ENCODE peak calls at places on chromosomes 7 and 10, in eight cellular contexts. D is effector memory CD8-positive, alpha-beta T cell; K is T-cell; O is glutamatergic neuron; E is D341Med; C is activated CD4-positive, alpha-beta T cell treated with anti-CD3 and anti-CD28 coated beads, Interleukin-2, amount 50 U/mL, for 24 hours; V is prostate gland; Y is activated naive CD8-positive, alpha-beta T cell treated with anti-CD3 and anti-CD28 coated beads, Interleukin-2, amount 50 U/mL, for 24 hours. Z is an unnamed sample.

GRCh38 chr10:26367771-26368170 is 70.4 kb upstream of the APBB1IP start:
- DNase-seq in D (no peak), K (no peak), O (no peak), E (no peak), C (no peak), V (no peak), Y (peak; percentile 52), Z (peak; percentile 10)

GRCh38 chr7:139630643-139631519 is 107.4 kb downstream of the CLEC2L start:
- DNase-seq in D (no peak), K (no peak), O (no peak), E (no peak), C (no peak), V (no peak), Y (no peak), Z (no peak)

GRCh38 chr10:25661632-25662031 is 272.4 kb upstream of the MYO3A start:
- DNase-seq in D (no peak), K (no peak), O (no peak), E (no peak), C (no peak), V (no peak), Y (no peak), Z (no peak)

GRCh38 chr10:124728830-124729661 is 15.1 kb downstream of the FAM53B start:
- DNase-seq in D (no peak), K (no peak), O (no peak), E (no peak), C (no peak), V (no peak), Y (peak; percentile 19), Z (peak; percentile 29)

GRCh38 chr7:37698271-37698670 is 14.7 kb downstream of the GPR141 start:
- DNase-seq in D (no peak), K (no peak), O (no peak), E (no peak), C (no peak), V (no peak), Y (no peak), Z (no peak)

GRCh38 chr10:86440874-86441838 is 74.6 kb upstream of the GRID1 start:
- DNase-seq in D (no peak), K (no peak), O (no peak), E (peak; percentile 25), C (no peak), V (no peak), Y (no peak), Z (no peak)

GRCh38 chr10:80158598-80159127 is 26.1 kb downstream of the PLAC9 start:
- DNase-seq in D (no peak), K (no peak), O (no peak), E (no peak), C (no peak), V (peak; percentile 79), Y (no peak), Z (no peak)

GRCh38 chr10:124728071-124728829 is 15.9 kb downstream of the FAM53B start:
- DNase-seq in D (no peak), K (no peak), O (no peak), E (no peak), C (no peak), V (no peak), Y (no peak), Z (peak; percentile 49)

GRCh38 chr7:100015232-100016208 is at the start of gene ZKSCAN1:
- DNase-seq in D (peak; percentile 73), K (peak; percentile 81), O (peak; percentile 86), E (peak; percentile 96), C (peak; percentile 70), V (peak; percentile 86), Y (peak; percentile 85), Z (peak; percentile 85)

GRCh38 chr10:101014230-101014884 is 14.7 kb downstream of the LZTS2 start:
- DNase-seq in D (peak; percentile 79), K (peak; percentile 41), O (peak; percentile 93), E (peak; percentile 72), C (peak; percentile 48), V (peak; percentile 73), Y (peak; percentile 88), Z (peak; percentile 66)

GRCh38 chr10:89086801-89087513 is 96.4 kb downstream of the FAS start:
- DNase-seq in D (no peak), K (no peak), O (peak; percentile 59), E (no peak), C (no peak), V (no peak), Y (peak; percentile 17), Z (no peak)

GRCh38 chr7:157831143-157831900 is 494.5 kb downstream of the DNAJB6 start:
- DNase-seq in D (no peak), K (no peak), O (no peak), E (no peak), C (no peak), V (no peak), Y (no peak), Z (no peak)

GRCh38 chr7:98102170-98102569 is 4.5 kb upstream of the LMTK2 start:
- DNase-seq in D (no peak), K (no peak), O (no peak), E (no peak), C (no peak), V (no peak), Y (no peak), Z (no peak)

GRCh38 chr7:75638607-75639070 is 100.1 kb downstream of the HIP1 start:
- DNase-seq in D (no peak), K (no peak), O (peak; percentile 74), E (peak; percentile 83), C (no peak), V (peak; percentile 42), Y (no peak), Z (no peak)

GRCh38 chr7:81886211-81886764 is 116.4 kb upstream of the HGF start:
- DNase-seq in D (no peak), K (no peak), O (no peak), E (no peak), C (no peak), V (no peak), Y (no peak), Z (no peak)

GRCh38 chr7:109963741-109964140 is 1127.2 kb upstream of the LRRN3 start:
- DNase-seq in D (no peak), K (no peak), O (no peak), E (no peak), C (no peak), V (no peak), Y (no peak), Z (no peak)

GRCh38 chr10:49242604-49243003 is 54.4 kb upstream of the TMEM273 start:
- DNase-seq in D (no peak), K (no peak), O (no peak), E (no peak), C (no peak), V (no peak), Y (no peak), Z (no peak)

GRCh38 chr7:94414481-94414880 is 19.8 kb downstream of the COL1A2 start:
- DNase-seq in D (no peak), K (no peak), O (no peak), E (no peak), C (no peak), V (no peak), Y (no peak), Z (no peak)

GRCh38 chr7:27992092-27992491 is 188.5 kb downstream of the JAZF1 start:
- DNase-seq in D (no peak), K (no peak), O (no peak), E (no peak), C (no peak), V (no peak), Y (no peak), Z (no peak)

GRCh38 chr7:35878356-35878755 is 77.5 kb downstream of the SEPTIN7 start:
- DNase-seq in D (no peak), K (no peak), O (no peak), E (no peak), C (no peak), V (no peak), Y (no peak), Z (no peak)

GRCh38 chr7:27364344-27364758 is 121.7 kb downstream of the EVX1 start:
- DNase-seq in D (no peak), K (no peak), O (no peak), E (no peak), C (no peak), V (peak; percentile 12), Y (no peak), Z (no peak)

GRCh38 chr10:123599366-123599849 is 66.7 kb upstream of the GPR26 start:
- DNase-seq in D (no peak), K (no peak), O (peak; percentile 53), E (no peak), C (no peak), V (no peak), Y (no peak), Z (no peak)

GRCh38 chr7:140674356-140674800 is 1.6 kb downstream of the ADCK2 start:
- DNase-seq in D (no peak), K (no peak), O (no peak), E (no peak), C (no peak), V (no peak), Y (no peak), Z (no peak)

GRCh38 chr7:80833289-80834104 is 85.4 kb downstream of the SEMA3C start:
- DNase-seq in D (no peak), K (no peak), O (no peak), E (no peak), C (no peak), V (no peak), Y (no peak), Z (no peak)

GRCh38 chr7:111098011-111098925 is 7.3 kb downstream of the LRRN3 start:
- DNase-seq in D (peak; percentile 29), K (peak; percentile 45), O (peak; percentile 45), E (peak; percentile 37), C (no peak), V (no peak), Y (peak; percentile 55), Z (peak; percentile 46)

GRCh38 chr10:52423369-52423768 is 109.3 kb downstream of the DKK1 start:
- DNase-seq in D (no peak), K (no peak), O (no peak), E (peak; percentile 34), C (no peak), V (no peak), Y (no peak), Z (no peak)

GRCh38 chr10:83075395-83076072 is 1063.8 kb upstream of the GHITM start:
- DNase-seq in D (no peak), K (no peak), O (no peak), E (no peak), C (no peak), V (no peak), Y (no peak), Z (no peak)

GRCh38 chr7:150966002-150966401 is 12.1 kb downstream of the KCNH2 start:
- DNase-seq in D (no peak), K (no peak), O (peak; percentile 40), E (no peak), C (no peak), V (no peak), Y (no peak), Z (no peak)

GRCh38 chr7:90455163-90456030 is 14.0 kb upstream of the PTTG1IP2 start:
- DNase-seq in D (peak; percentile 8), K (no peak), O (no peak), E (peak; percentile 54), C (no peak), V (peak; percentile 24), Y (no peak), Z (peak; percentile 44)

GRCh38 chr10:79260803-79261740 is 86.2 kb upstream of the PPIF start:
- DNase-seq in D (no peak), K (no peak), O (peak; percentile 86), E (peak; percentile 52), C (no peak), V (peak; percentile 39), Y (no peak), Z (no peak)

GRCh38 chr7:29642494-29643155 is 79.0 kb downstream of the PRR15 start:
- DNase-seq in D (no peak), K (no peak), O (no peak), E (no peak), C (no peak), V (no peak), Y (no peak), Z (no peak)

GRCh38 chr10:128337860-128338378 is 211.7 kb upstream of the MKI67 start:
- DNase-seq in D (no peak), K (no peak), O (no peak), E (no peak), C (no peak), V (peak; percentile 68), Y (no peak), Z (no peak)

GRCh38 chr10:131912620-131913019 is 11.8 kb downstream of the PPP2R2D start:
- DNase-seq in D (no peak), K (no peak), O (no peak), E (no peak), C (no peak), V (no peak), Y (no peak), Z (no peak)

GRCh38 chr10:61785410-61786105 is 115.9 kb upstream of the ARID5B start:
- DNase-seq in D (no peak), K (no peak), O (no peak), E (no peak), C (no peak), V (no peak), Y (no peak), Z (no peak)

Z was measured in CD4-positive, alpha-beta memory T cell.